ENCODE peak calls at places on chromosomes 1 and 21, in four cellular contexts. B is K562, I is GM12878, F is H1. N is an unnamed sample.

GRCh38 chr21:43921602-43921978 is 56.6 kb downstream of the AGPAT3 start:
- DNase-seq in B (no peak), I (peak), F (no peak), N (peak)

GRCh38 chr21:31931644-31932469 is 59.0 kb downstream of the HUNK start:
- DNase-seq in B (no peak), I (no peak), F (no peak), N (peak)

GRCh38 chr1:30412241-30413110 is 310.9 kb downstream of the MATN1 start:
- DNase-seq in B (no peak), I (no peak), F (peak), N (no peak)

GRCh38 chr1:17550684-17551584 is 11.4 kb downstream of the ARHGEF10L start:
- DNase-seq in B (no peak), I (no peak), F (no peak), N (no peak)

GRCh38 chr1:241310451-241310850 is 46.6 kb downstream of the RGS7 start:
- DNase-seq in B (no peak), I (no peak), F (no peak), N (no peak)

GRCh38 chr1:63902844-63903589 is 129.2 kb downstream of the ROR1 start:
- DNase-seq in B (no peak), I (no peak), F (no peak), N (no peak)

GRCh38 chr1:91120421-91120820 is 98.6 kb upstream of the ZNF644 start:
- DNase-seq in B (no peak), I (no peak), F (no peak), N (no peak)

GRCh38 chr1:92442351-92442750 is 44.4 kb downstream of the GFI1 start:
- DNase-seq in B (no peak), I (no peak), F (no peak), N (no peak)

GRCh38 chr1:54885863-54886723 is 902 bp downstream of the DHCR24 start:
- DNase-seq in B (peak), I (no peak), F (peak), N (peak)

GRCh38 chr1:167428418-167428817 is 89.9 kb downstream of the CD247 start:
- DNase-seq in B (no peak), I (no peak), F (no peak), N (no peak)

GRCh38 chr1:112626193-112626592 is 6.6 kb downstream of the CAPZA1 start:
- DNase-seq in B (no peak), I (no peak), F (no peak), N (no peak)

GRCh38 chr1:151005729-151006330 is 872 bp downstream of the MINDY1 start:
- DNase-seq in B (no peak), I (no peak), F (no peak), N (no peak)

GRCh38 chr21:41604583-41605041 is 96.7 kb upstream of the TMPRSS2 start:
- DNase-seq in B (no peak), I (no peak), F (no peak), N (no peak)

GRCh38 chr1:11515403-11516300 is 36.7 kb downstream of the DISP3 start:
- DNase-seq in B (no peak), I (no peak), F (no peak), N (no peak)

GRCh38 chr1:9835758-9836631 is 12.2 kb upstream of the CLSTN1 start:
- DNase-seq in B (no peak), I (no peak), F (no peak), N (peak)

GRCh38 chr1:172322219-172323061 is 98.0 kb upstream of the C1orf105 start:
- DNase-seq in B (no peak), I (no peak), F (no peak), N (no peak)

GRCh38 chr1:63912643-63913042 is 138.8 kb downstream of the ROR1 start:
- DNase-seq in B (no peak), I (no peak), F (no peak), N (no peak)

GRCh38 chr21:46352156-46352499 is 28.2 kb downstream of the PCNT start:
- DNase-seq in B (no peak), I (no peak), F (no peak), N (no peak)

GRCh38 chr21:45151484-45152115 is 77.2 kb downstream of the ADARB1 start:
- DNase-seq in B (no peak), I (no peak), F (peak), N (no peak)

GRCh38 chr1:22739648-22740385 is 29.2 kb downstream of the EPHB2 start:
- DNase-seq in B (peak), I (no peak), F (no peak), N (no peak)

GRCh38 chr1:115286431-115287205 is 51.4 kb downstream of the NGF start:
- DNase-seq in B (no peak), I (no peak), F (no peak), N (no peak)

GRCh38 chr1:157363660-157364140 is 188.6 kb downstream of the FCRL5 start:
- DNase-seq in B (no peak), I (peak), F (peak), N (peak)

GRCh38 chr1:15459771-15460719 is 3.5 kb downstream of the CELA2A start:
- DNase-seq in B (no peak), I (no peak), F (no peak), N (no peak)

GRCh38 chr1:84892657-84893618 is at the start of gene LPAR3:
- DNase-seq in B (no peak), I (no peak), F (peak), N (no peak)

GRCh38 chr1:148328884-148329283 is 154.2 kb downstream of the PPIAL4G start:
- DNase-seq in B (no peak), I (no peak), F (no peak), N (no peak)

GRCh38 chr1:181296180-181296579 is 187.1 kb upstream of the CACNA1E start:
- DNase-seq in B (no peak), I (no peak), F (no peak), N (no peak)

GRCh38 chr1:158686430-158687009 is at the start of gene SPTA1:
- DNase-seq in B (peak), I (no peak), F (no peak), N (no peak)

GRCh38 chr1:113912594-113913311 is 7.6 kb downstream of the DCLRE1B start:
- DNase-seq in B (no peak), I (no peak), F (no peak), N (no peak)

GRCh38 chr21:38386967-38387366 is 111.3 kb downstream of the ERG start:
- DNase-seq in B (no peak), I (no peak), F (no peak), N (no peak)

GRCh38 chr1:54084794-54085193 is 31.4 kb downstream of the TCEANC2 start:
- DNase-seq in B (no peak), I (no peak), F (no peak), N (no peak)

GRCh38 chr1:109850194-109850593 is 60.5 kb upstream of the CSF1 start:
- DNase-seq in B (no peak), I (no peak), F (peak), N (no peak)
- TF ChIP-seq RFX5 in B (no peak), I (no peak), F (no peak), N (no peak)

DNA sequence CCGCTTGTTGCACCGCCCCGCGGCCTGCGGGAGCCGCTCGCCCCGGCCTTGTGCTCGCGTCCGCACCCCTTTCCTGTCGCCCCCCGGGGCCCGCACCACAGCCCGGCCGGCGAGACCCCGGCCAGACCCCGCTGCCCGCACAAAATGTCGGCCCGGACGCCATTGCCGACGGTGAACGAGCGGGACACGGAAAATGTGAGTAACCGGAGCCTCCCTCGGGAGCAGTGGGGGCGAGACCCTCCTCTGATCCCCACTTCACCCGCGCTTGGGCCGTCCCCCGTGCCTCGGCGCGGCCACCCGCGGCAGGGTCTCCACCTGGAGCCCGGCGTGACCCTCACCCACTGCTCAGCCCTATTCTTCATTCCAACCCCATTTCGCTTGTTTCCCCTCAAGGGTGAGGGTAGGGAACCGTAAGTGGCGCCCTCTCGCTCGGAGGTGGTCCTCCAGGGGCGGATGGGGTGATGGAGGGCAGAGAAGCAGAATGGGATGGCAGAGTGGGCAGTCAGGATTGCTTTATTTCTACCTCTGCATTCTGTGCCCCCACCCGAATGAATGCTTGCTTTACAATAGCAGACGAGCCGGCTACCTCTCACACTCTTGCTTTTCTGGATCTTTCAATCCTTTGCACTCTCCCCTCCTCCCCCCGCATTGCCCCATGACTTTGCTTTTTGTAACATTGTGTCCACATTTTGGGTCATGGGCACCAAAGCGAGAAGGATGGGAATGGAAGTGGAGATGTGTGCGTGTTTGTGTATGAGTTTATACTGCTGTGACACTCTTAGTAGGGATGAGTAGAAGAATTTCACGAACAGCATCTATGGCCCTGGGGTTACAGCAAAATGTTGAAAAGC is 968 bp downstream of the MARK1 start:
- DNase-seq in B (no peak), I (no peak), F (peak), N (no peak)
- TF ChIP-seq POLR2AphosphoS5 in B (no peak), I (no peak), F (no peak), N (no peak)

GRCh38 chr1:89518116-89518780 is 6.4 kb upstream of the LRRC8B start:
- DNase-seq in B (no peak), I (no peak), F (no peak), N (no peak)

GRCh38 chr1:89519779-89520358 is 4.8 kb upstream of the LRRC8B start:
- DNase-seq in B (peak), I (no peak), F (no peak), N (peak)

GRCh38 chr1:89512996-89513395 is 11.6 kb upstream of the LRRC8B start:
- DNase-seq in B (peak), I (no peak), F (no peak), N (no peak)

DNA sequence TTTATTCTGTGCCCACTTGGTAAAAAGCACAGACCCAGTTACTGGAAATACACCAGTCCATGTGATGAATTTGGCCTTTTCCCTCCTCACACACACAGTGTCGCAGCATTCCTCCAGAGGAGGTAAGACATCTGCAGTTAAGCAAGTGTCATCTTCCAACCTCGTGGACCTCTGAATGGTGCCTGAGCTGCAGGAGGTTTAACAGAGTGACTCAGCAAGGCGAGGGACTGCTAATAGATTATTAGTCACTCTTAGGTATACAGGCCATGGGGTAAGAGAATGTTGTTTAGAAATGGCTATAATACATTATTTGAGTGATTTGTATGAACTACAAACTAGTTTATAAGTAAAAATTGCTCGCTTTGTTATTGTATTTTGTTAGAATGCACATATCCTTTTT is 8.6 kb upstream of the LRRC8B start:
- DNase-seq in B (peak), I (no peak), F (no peak), N (peak)
- TF ChIP-seq SRF in B (no peak), I (no peak), F (no peak), N (no peak)

DNA sequence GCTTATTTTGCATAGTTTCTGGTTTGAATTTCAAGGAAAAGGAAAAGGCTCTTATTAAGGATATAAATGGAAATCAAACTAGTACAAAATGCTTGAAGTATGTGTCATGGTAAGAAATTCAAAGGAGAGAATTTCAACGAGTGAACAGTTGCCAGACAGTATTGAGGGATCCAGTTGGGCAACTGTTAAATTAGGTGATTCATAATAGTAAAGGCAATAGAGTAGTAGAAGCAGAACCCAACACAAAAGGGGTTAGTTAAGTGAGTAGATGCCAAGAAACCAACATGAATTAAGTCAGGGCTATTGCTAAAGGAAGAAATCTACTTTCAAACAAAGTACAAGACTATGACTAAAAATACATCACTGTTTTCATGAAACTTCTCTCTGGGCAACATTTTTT is 1.0 kb downstream of the GBP5 start:
- DNase-seq in B (no peak), I (no peak), F (no peak), N (no peak)
- TF ChIP-seq RFX5 in B (no peak), I (no peak), F (no peak), N (no peak)

DNA sequence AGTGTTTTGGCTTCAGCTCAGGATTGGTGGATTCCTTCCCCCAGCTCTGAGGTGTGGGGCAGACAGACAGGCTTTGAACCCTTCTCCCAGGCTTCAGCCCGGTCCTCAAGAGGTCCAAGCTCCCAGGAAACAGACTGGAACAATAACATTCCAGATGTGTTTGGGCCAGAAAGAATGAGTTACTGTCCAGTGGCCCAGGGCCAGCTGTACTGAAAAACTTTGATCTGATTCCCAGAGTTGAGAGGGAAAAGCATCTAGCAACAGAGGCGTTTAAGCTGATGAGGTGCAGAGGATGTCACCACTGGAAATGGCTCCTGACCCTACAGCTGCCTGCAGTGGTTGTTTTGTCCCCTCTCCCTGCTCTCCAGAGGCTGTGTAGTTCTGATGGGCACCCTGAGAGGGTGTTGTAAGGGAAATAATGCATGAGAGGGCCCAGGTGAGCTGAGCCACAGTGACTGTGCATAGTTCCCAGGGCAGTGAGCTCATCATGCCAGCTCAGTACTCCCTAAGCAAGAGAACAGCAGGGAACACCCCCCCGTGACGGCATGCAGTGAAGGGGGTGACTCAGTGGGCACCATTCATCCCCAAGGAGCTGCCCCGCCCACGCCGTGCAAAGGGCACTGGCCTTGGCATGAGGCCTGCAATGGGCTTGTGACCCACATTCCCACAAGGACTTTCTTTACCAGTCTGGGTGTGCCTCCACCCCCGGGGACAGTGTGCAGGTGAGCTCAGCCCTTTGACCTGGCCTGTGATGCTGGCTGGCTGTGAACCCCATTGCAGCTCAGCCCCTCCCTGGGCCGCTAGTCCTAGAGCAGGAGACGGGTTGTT is 13.8 kb upstream of the SFN start:
- DNase-seq in B (no peak), I (no peak), F (no peak), N (peak)
- TF ChIP-seq POLR2AphosphoS5 in B (no peak), I (no peak), F (no peak), N (no peak)

GRCh38 chr1:25343872-25344271 is 5.7 kb downstream of the TMEM50A start:
- DNase-seq in B (no peak), I (no peak), F (no peak), N (no peak)
- TF ChIP-seq SRF in B (no peak), I (no peak), F (no peak), N (no peak)

GRCh38 chr1:159973350-159973940 is 19.4 kb upstream of the SLAMF9 start:
- DNase-seq in B (no peak), I (no peak), F (no peak), N (no peak)
- TF ChIP-seq RFX5 in B (no peak), I (no peak), F (no peak), N (no peak)

GRCh38 chr1:42681771-42682483 is at the start of gene YBX1:
- DNase-seq in B (peak), I (peak), F (peak), N (peak)
- TF ChIP-seq POLR2AphosphoS5 in B (peak), I (peak), F (peak), N (peak)